ENCODE peak calls at places on chromosomes 12 and 14, in six cellular contexts. D is endothelial cell; Q is stimulated activated CD4-positive, alpha-beta T cell treated with anti-CD3 and anti-CD28 coated beads, Interleukin-15, amount 100 ng/mL, for 24 hours; J is fibroblast of villous mesenchyme; N is small intestine; G is GM06990. A is an unnamed sample.

GRCh38 chr12:92396647-92397258 is 251.1 kb upstream of the BTG1 start:
- DNase-seq in D (no peak), G (no peak), N (no peak), J (peak; percentile 69), Q (no peak), A (no peak)

GRCh38 chr12:31494455-31494854 is 96.5 kb downstream of the DENND5B start:
- DNase-seq in Q (no peak), J (no peak), D (no peak), G (no peak), N (no peak), A (no peak)

GRCh38 chr14:89283327-89284060 is 133.5 kb downstream of the FOXN3 start:
- DNase-seq in G (no peak), N (peak; percentile 17), D (no peak), Q (peak; percentile 65), J (no peak), A (no peak)

GRCh38 chr12:54306925-54307731 is 6.3 kb upstream of the NFE2 start:
- DNase-seq in N (peak; percentile 97), J (peak; percentile 86), G (no peak), D (no peak), Q (peak; percentile 42), A (no peak)

GRCh38 chr12:15196678-15197267 is 24.4 kb downstream of the RERG start:
- DNase-seq in N (no peak), D (no peak), J (no peak), Q (no peak), G (no peak), A (no peak)

GRCh38 chr12:12684375-12685106 is 11.4 kb downstream of the GPR19 start:
- DNase-seq in D (peak; percentile 67), N (peak; percentile 15), G (no peak), J (peak; percentile 55), Q (peak; percentile 23), A (no peak)

GRCh38 chr12:64193931-64194330 is 28.2 kb downstream of the KICS2 start:
- DNase-seq in Q (no peak), J (no peak), D (no peak), N (no peak), G (no peak), A (no peak)

GRCh38 chr12:101064721-101065120 is 145.3 kb downstream of the SLC5A8 start:
- DNase-seq in D (no peak), G (no peak), Q (no peak), J (no peak), N (no peak), A (no peak)

GRCh38 chr14:77303417-77304156 is 17.1 kb downstream of the POMT2 start:
- DNase-seq in J (peak; percentile 97), Q (peak; percentile 55), N (peak; percentile 33), D (no peak), G (no peak), A (no peak)

GRCh38 chr14:64773577-64773976 is 69.4 kb downstream of the PLEKHG3 start:
- DNase-seq in N (no peak), Q (no peak), G (no peak), J (no peak), D (no peak), A (no peak)

GRCh38 chr14:56490379-56490778 is 89.2 kb upstream of the TMEM260 start:
- DNase-seq in N (peak; percentile 49), G (no peak), Q (no peak), D (no peak), J (peak; percentile 43), A (no peak)

GRCh38 chr14:75262641-75263040 is 16.0 kb upstream of the FOS start:
- DNase-seq in J (no peak), D (no peak), Q (no peak), G (no peak), N (no peak), A (no peak)

GRCh38 chr12:67046062-67046461 is 223.1 kb upstream of the CAND1 start:
- DNase-seq in J (no peak), N (no peak), G (no peak), Q (no peak), D (no peak), A (no peak)

GRCh38 chr12:18383203-18383602 is 121.9 kb downstream of the PIK3C2G start:
- DNase-seq in Q (no peak), D (no peak), G (no peak), J (peak; percentile 82), N (no peak), A (no peak)

GRCh38 chr12:120738252-120739030 is 12.8 kb downstream of the ACADS start:
- DNase-seq in Q (no peak), G (no peak), J (no peak), D (no peak), N (no peak), A (no peak)

GRCh38 chr14:71321556-71322315 is 414.5 kb downstream of the PCNX1 start:
- DNase-seq in J (peak; percentile 60), N (peak; percentile 75), G (no peak), Q (no peak), D (no peak), A (no peak)

GRCh38 chr12:60980558-60980957 is 1279.6 kb upstream of the USP15 start:
- DNase-seq in D (no peak), G (no peak), J (no peak), Q (no peak), N (no peak), A (no peak)

GRCh38 chr14:93317200-93317599 is 15.6 kb downstream of the BTBD7 start:
- DNase-seq in D (no peak), N (peak; percentile 83), Q (no peak), J (no peak), G (no peak), A (no peak)

GRCh38 chr14:59067135-59067894 is 121.2 kb upstream of the DAAM1 start:
- DNase-seq in Q (no peak), G (no peak), J (no peak), D (no peak), N (peak; percentile 73), A (no peak)

GRCh38 chr12:12791756-12792346 is 6.4 kb downstream of the APOLD1 start:
- DNase-seq in N (no peak), J (peak; percentile 45), D (no peak), Q (no peak), G (no peak), A (no peak)

GRCh38 chr14:34111933-34112332 is 161.1 kb upstream of the EGLN3 start:
- DNase-seq in N (no peak), D (no peak), G (no peak), J (peak; percentile 9), Q (no peak), A (no peak)

GRCh38 chr12:49104822-49105221 is 5.8 kb downstream of the LMBR1L start:
- DNase-seq in J (no peak), G (no peak), N (no peak), D (no peak), Q (no peak), A (no peak)

GRCh38 chr12:58519839-58520238 is 400.5 kb downstream of the LRIG3 start:
- DNase-seq in N (no peak), J (no peak), Q (no peak), D (no peak), G (no peak), A (no peak)